ENCODE peak calls at places on chromosomes 1 and 21, in four cellular contexts. I is lower lobe of right lung; V is stimulated activated naive CD8-positive, alpha-beta T cell treated with anti-CD3 and anti-CD28 coated beads, Interleukin-15, amount 100 ng/mL, for 72 hours; H is stimulated activated CD4-positive, alpha-beta T cell treated with anti-CD3 and anti-CD28 coated beads, Interleukin-1b, Interleukin-23, amount 100 ng/mL, for 48 hours. Z is an unnamed sample.

GRCh38 chr1:168783831-168784230 is 54.8 kb upstream of the DPT start:
- DNase-seq in V (no peak), I (no peak), H (no peak), Z (no peak)

GRCh38 chr1:6646499-6647148 is 22.0 kb downstream of the THAP3 start:
- DNase-seq in H (peak; percentile 31), I (no peak), V (no peak), Z (no peak)

GRCh38 chr1:210366767-210367166 is 38.1 kb downstream of the HHAT start:
- DNase-seq in H (no peak), I (no peak), V (no peak), Z (no peak)

GRCh38 chr1:15238789-15239188 is 8.2 kb upstream of the FHAD1 start:
- DNase-seq in I (no peak), H (no peak), V (no peak), Z (no peak)

GRCh38 chr1:34929853-34930701 is 627 bp upstream of the DLGAP3 start:
- DNase-seq in V (no peak), H (no peak), I (no peak), Z (no peak)

GRCh38 chr1:41479000-41479807 is 5.3 kb downstream of the EDN2 start:
- DNase-seq in H (no peak), V (no peak), I (peak; percentile 47), Z (peak; percentile 73)

GRCh38 chr1:53550201-53550741 is 91.1 kb downstream of the DMRTB1 start:
- DNase-seq in I (peak; percentile 19), H (no peak), V (no peak), Z (peak; percentile 55)

GRCh38 chr1:107430540-107431228 is 289.8 kb downstream of the NTNG1 start:
- DNase-seq in V (peak; percentile 14), I (no peak), H (peak; percentile 6), Z (no peak)

GRCh38 chr1:11434506-11434905 is 44.4 kb upstream of the DISP3 start:
- DNase-seq in I (no peak), H (no peak), V (no peak), Z (no peak)

GRCh38 chr1:204410764-204411450 is 710 bp downstream of the PPP1R15B start:
- DNase-seq in V (peak; percentile 41), I (peak; percentile 75), H (peak; percentile 12), Z (no peak)

GRCh38 chr1:201912832-201913231 is 24.1 kb downstream of the SHISA4 start:
- DNase-seq in I (no peak), H (no peak), V (no peak), Z (no peak)

GRCh38 chr21:37551406-37552355 is 185.1 kb downstream of the DYRK1A start:
- DNase-seq in I (peak; percentile 60), H (no peak), V (no peak), Z (no peak)

Z was measured in spleen.